ENCODE peak calls at places on chromosomes 1 and 21, in four cellular contexts. G, Q, R and E are unnamed samples.

GRCh38 chr1:21624577-21625389 is 44.4 kb downstream of the RAP1GAP start:
- DNase-seq in Q (no peak), R (no peak), G (no peak), E (no peak)

GRCh38 chr1:185598326-185598725 is 135.9 kb upstream of the HMCN1 start:
- DNase-seq in R (no peak), G (peak; percentile 24), Q (no peak), E (no peak)

GRCh38 chr21:31476551-31477120 is 132.6 kb upstream of the TIAM1 start:
- DNase-seq in Q (no peak), G (no peak), R (no peak), E (no peak)

GRCh38 chr1:169711469-169712308 is at the start of gene SELL:
- DNase-seq in G (peak; percentile 60), Q (peak; percentile 69), R (peak; percentile 90), E (peak; percentile 24)

GRCh38 chr1:11682287-11682771 is 1.4 kb upstream of the MAD2L2 start:
- DNase-seq in Q (no peak), R (no peak), G (no peak), E (no peak)

GRCh38 chr1:231172411-231172810 is 10.6 kb downstream of the TRIM67 start:
- DNase-seq in G (no peak), Q (no peak), R (no peak), E (no peak)

GRCh38 chr1:3881191-3881475 is 18.9 kb downstream of the C1orf174 start:
- DNase-seq in R (no peak), G (no peak), Q (peak; percentile 23), E (no peak)

GRCh38 chr1:205325334-205325884 is 3.9 kb upstream of the NUAK2 start:
- DNase-seq in G (peak; percentile 48), Q (peak; percentile 76), R (peak; percentile 37), E (no peak)

GRCh38 chr1:150477733-150478132 is 9.5 kb upstream of the TARS2 start:
- DNase-seq in G (no peak), Q (peak; percentile 42), R (no peak), E (no peak)

GRCh38 chr1:239288964-239289535 is 97.3 kb upstream of the CHRM3 start:
- DNase-seq in Q (no peak), G (no peak), R (no peak), E (no peak)

GRCh38 chr1:226553594-226554279 is 5.2 kb downstream of the STUM start:
- DNase-seq in R (no peak), Q (no peak), G (no peak), E (no peak)

GRCh38 chr21:38965241-38965640 is 159.5 kb downstream of the ETS2 start:
- DNase-seq in Q (no peak), G (no peak), R (no peak), E (no peak)

GRCh38 chr21:14548751-14549150 is 2.6 kb upstream of the SAMSN1 start:
- DNase-seq in R (no peak), G (no peak), Q (no peak), E (no peak)

GRCh38 chr1:230067871-230068814 is 1.1 kb downstream of the GALNT2 start:
- DNase-seq in R (no peak), G (no peak), Q (peak; percentile 70), E (peak; percentile 31)

GRCh38 chr1:22751124-22751531 is 40.5 kb downstream of the EPHB2 start:
- DNase-seq in Q (no peak), R (no peak), G (no peak), E (no peak)

GRCh38 chr1:235058695-235059094 is 69.9 kb downstream of the TOMM20 start:
- DNase-seq in G (no peak), R (no peak), Q (no peak), E (no peak)

GRCh38 chr1:184823080-184823479 is 68.4 kb upstream of the EDEM3 start:
- DNase-seq in Q (no peak), G (no peak), R (no peak), E (no peak)

GRCh38 chr1:169196566-169196965 is 90.1 kb downstream of the ATP1B1 start:
- DNase-seq in G (no peak), R (no peak), Q (no peak), E (no peak)

GRCh38 chr1:47507921-47508894 is 70.4 kb downstream of the FOXD2 start:
- DNase-seq in G (no peak), Q (peak; percentile 68), R (no peak), E (no peak)

GRCh38 chr1:13830616-13831280 is 130.8 kb downstream of the PRDM2 start:
- DNase-seq in G (no peak), Q (no peak), R (no peak), E (no peak)

GRCh38 chr21:26115899-26116298 is 54.7 kb downstream of the APP start:
- DNase-seq in G (no peak), R (no peak), Q (no peak), E (no peak)

GRCh38 chr21:26116456-26117011 is 54.0 kb downstream of the APP start:
- DNase-seq in G (no peak), Q (no peak), R (no peak), E (no peak)

GRCh38 chr21:26112979-26113378 is 57.6 kb downstream of the APP start:
- DNase-seq in G (no peak), Q (no peak), R (no peak), E (no peak)

GRCh38 chr21:26117324-26117971 is 53.1 kb downstream of the APP start:
- DNase-seq in R (no peak), G (no peak), Q (no peak), E (no peak)

GRCh38 chr21:26115346-26115745 is 55.2 kb downstream of the APP start:
- DNase-seq in R (no peak), G (no peak), Q (no peak), E (no peak)
- TF ChIP-seq SPI1 in R (no peak), G (no peak), Q (no peak), E (no peak)

GRCh38 chr1:19151537-19151936 is 58.5 kb downstream of the UBR4 start:
- DNase-seq in Q (peak; percentile 42), R (no peak), G (no peak), E (no peak)
- TF ChIP-seq SPI1 in Q (no peak), R (no peak), G (no peak), E (no peak)

DNA sequence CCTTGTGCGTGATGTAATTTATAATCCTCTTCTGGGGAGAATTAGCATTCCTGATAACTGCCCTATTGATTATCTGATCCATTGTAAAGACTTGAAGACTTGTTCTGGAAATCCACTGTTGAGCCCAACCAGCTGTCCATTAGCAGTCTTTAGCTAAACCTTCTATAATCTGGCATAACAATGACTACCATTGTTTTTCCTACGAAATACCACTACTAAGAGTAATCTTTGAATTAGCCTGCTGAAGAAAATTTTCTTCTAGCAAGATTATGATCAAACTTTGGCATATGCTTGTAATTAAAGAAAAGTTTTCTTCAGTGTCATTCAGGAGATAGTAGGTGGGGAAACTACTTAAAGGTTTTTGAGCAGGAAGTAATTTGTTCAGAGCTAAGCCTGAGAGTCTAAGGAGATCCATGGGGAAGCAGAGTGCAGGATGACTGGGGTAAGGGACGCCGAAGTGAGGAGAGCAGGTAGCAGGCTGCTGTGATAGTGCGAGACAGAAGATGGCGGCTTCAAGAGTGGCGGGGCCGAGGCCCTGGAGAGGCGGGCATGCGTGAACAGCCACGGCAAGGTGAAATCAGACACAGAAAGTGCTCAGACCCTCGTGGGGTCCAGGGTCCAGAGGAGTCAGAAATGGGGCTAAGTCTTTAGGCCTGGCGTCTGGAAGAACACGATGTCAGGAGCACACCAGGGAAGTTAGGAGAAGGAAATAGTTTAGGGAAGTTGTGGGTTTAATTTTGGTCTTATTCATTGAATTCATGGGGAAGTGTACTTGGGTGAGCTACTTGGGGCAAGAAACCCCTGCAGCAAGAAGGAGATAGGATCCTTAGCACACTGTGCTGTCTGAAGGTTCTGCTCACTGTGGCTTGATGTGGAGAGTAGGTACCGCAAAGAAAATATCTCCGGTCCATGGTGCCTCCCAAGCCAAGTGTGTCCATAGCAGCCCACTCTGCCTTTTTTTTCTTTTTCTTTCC is 112.6 kb upstream of the ADAR start:
- DNase-seq in G (no peak), R (no peak), Q (no peak), E (no peak)
- TF ChIP-seq SPI1 in G (peak; percentile 89), R (peak; percentile 18), Q (no peak), E (no peak)

GRCh38 chr1:182170941-182171461 is 109.5 kb upstream of the ZNF648 start:
- DNase-seq in R (no peak), Q (peak; percentile 34), G (peak; percentile 43), E (no peak)
- TF ChIP-seq SPI1 in R (no peak), Q (no peak), G (no peak), E (no peak)

GRCh38 chr1:180962178-180962577 is 49.5 kb downstream of the KIAA1614 start:
- DNase-seq in R (no peak), G (no peak), Q (no peak), E (no peak)

GRCh38 chr1:180964056-180964455 is 51.4 kb downstream of the KIAA1614 start:
- DNase-seq in R (no peak), G (no peak), Q (no peak), E (no peak)

GRCh38 chr1:180966310-180966709 is 53.6 kb downstream of the KIAA1614 start:
- DNase-seq in R (no peak), G (no peak), Q (no peak), E (no peak)

GRCh38 chr1:180966744-180967536 is 54.2 kb downstream of the KIAA1614 start:
- DNase-seq in Q (no peak), G (no peak), R (no peak), E (no peak)

GRCh38 chr1:180964609-180965008 is 51.9 kb downstream of the KIAA1614 start:
- DNase-seq in G (no peak), R (no peak), Q (no peak), E (no peak)
- TF ChIP-seq SPI1 in G (no peak), R (no peak), Q (no peak), E (no peak)

GRCh38 chr1:115314765-115315164 is 23.3 kb downstream of the NGF start:
- DNase-seq in R (no peak), Q (no peak), G (no peak), E (no peak)
- TF ChIP-seq SPI1 in R (no peak), Q (no peak), G (no peak), E (no peak)

GRCh38 chr1:167056529-167057296 is 33.5 kb downstream of the GPA33 start:
- DNase-seq in Q (no peak), G (no peak), R (no peak), E (no peak)
- TF ChIP-seq SPI1 in Q (no peak), G (no peak), R (no peak), E (no peak)

GRCh38 chr1:209434066-209434465 is 149.4 kb upstream of the CAMK1G start:
- DNase-seq in Q (no peak), G (no peak), R (no peak), E (no peak)
- TF ChIP-seq SPI1 in Q (no peak), G (no peak), R (peak; percentile 12), E (no peak)